ENCODE peak calls at places on chromosomes 11 and 22, in nine cellular contexts. One of them, this sample, is unnamed.

GRCh38 chr11:107018274-107018901 is at the start of gene GUCY1A2:
- DNase-seq in endothelial cell: peak
- DNase-seq in NCI-H2081: peak
- DNase-seq in OCI-LY7: no peak
- DNase-seq in amygdala: no peak
- DNase-seq in ovary: peak
- DNase-seq in AG20443: peak
- DNase-seq in non-pigmented ciliary epithelial cell: no peak
- DNase-seq in A172: no peak
- DNase-seq in this sample: peak

GRCh38 chr11:2185324-2186085 is 13.9 kb upstream of the TH start:
- DNase-seq in endothelial cell: no peak
- DNase-seq in NCI-H2081: no peak
- DNase-seq in OCI-LY7: no peak
- DNase-seq in amygdala: no peak
- DNase-seq in ovary: no peak
- DNase-seq in AG20443: no peak
- DNase-seq in non-pigmented ciliary epithelial cell: no peak
- DNase-seq in A172: no peak
- DNase-seq in this sample: no peak

GRCh38 chr11:46359936-46360335 is 12.7 kb downstream of the DGKZ start:
- DNase-seq in endothelial cell: no peak
- DNase-seq in NCI-H2081: no peak
- DNase-seq in OCI-LY7: no peak
- DNase-seq in amygdala: no peak
- DNase-seq in ovary: no peak
- DNase-seq in AG20443: no peak
- DNase-seq in non-pigmented ciliary epithelial cell: no peak
- DNase-seq in A172: no peak
- DNase-seq in this sample: no peak

GRCh38 chr22:27685515-27685914 is 116.0 kb downstream of the MN1 start:
- DNase-seq in endothelial cell: no peak
- DNase-seq in NCI-H2081: no peak
- DNase-seq in OCI-LY7: no peak
- DNase-seq in amygdala: no peak
- DNase-seq in ovary: no peak
- DNase-seq in AG20443: no peak
- DNase-seq in non-pigmented ciliary epithelial cell: no peak
- DNase-seq in A172: no peak
- DNase-seq in this sample: no peak

GRCh38 chr11:57777969-57778317 is 16.3 kb downstream of the CTNND1 start:
- DNase-seq in endothelial cell: no peak
- DNase-seq in NCI-H2081: no peak
- DNase-seq in OCI-LY7: no peak
- DNase-seq in amygdala: no peak
- DNase-seq in ovary: no peak
- DNase-seq in AG20443: no peak
- DNase-seq in non-pigmented ciliary epithelial cell: no peak
- DNase-seq in A172: peak
- DNase-seq in this sample: no peak

GRCh38 chr22:46430961-46431838 is 95.7 kb downstream of the TRMU start:
- DNase-seq in endothelial cell: no peak
- DNase-seq in NCI-H2081: no peak
- DNase-seq in OCI-LY7: no peak
- DNase-seq in amygdala: no peak
- DNase-seq in ovary: no peak
- DNase-seq in AG20443: no peak
- DNase-seq in non-pigmented ciliary epithelial cell: no peak
- DNase-seq in A172: no peak
- DNase-seq in this sample: no peak

GRCh38 chr22:27314276-27314807 is 487.2 kb downstream of the MN1 start:
- DNase-seq in endothelial cell: no peak
- DNase-seq in NCI-H2081: no peak
- DNase-seq in OCI-LY7: no peak
- DNase-seq in amygdala: no peak
- DNase-seq in ovary: no peak
- DNase-seq in AG20443: no peak
- DNase-seq in non-pigmented ciliary epithelial cell: no peak
- DNase-seq in A172: no peak
- DNase-seq in this sample: no peak

GRCh38 chr11:70788247-70789022 is 390.1 kb downstream of the CTTN start:
- DNase-seq in endothelial cell: no peak
- DNase-seq in NCI-H2081: no peak
- DNase-seq in OCI-LY7: no peak
- DNase-seq in amygdala: no peak
- DNase-seq in ovary: no peak
- DNase-seq in AG20443: peak
- DNase-seq in non-pigmented ciliary epithelial cell: peak
- DNase-seq in A172: peak
- DNase-seq in this sample: peak

GRCh38 chr11:74018331-74019005 is 9.6 kb upstream of the UCP3 start:
- DNase-seq in endothelial cell: no peak
- DNase-seq in NCI-H2081: no peak
- DNase-seq in OCI-LY7: no peak
- DNase-seq in amygdala: peak
- DNase-seq in ovary: peak
- DNase-seq in AG20443: peak
- DNase-seq in non-pigmented ciliary epithelial cell: no peak
- DNase-seq in A172: no peak
- DNase-seq in this sample: peak

GRCh38 chr11:20661445-20661844 is 7.9 kb upstream of the NELL1 start:
- DNase-seq in endothelial cell: no peak
- DNase-seq in NCI-H2081: no peak
- DNase-seq in OCI-LY7: no peak
- DNase-seq in amygdala: no peak
- DNase-seq in ovary: no peak
- DNase-seq in AG20443: no peak
- DNase-seq in non-pigmented ciliary epithelial cell: no peak
- DNase-seq in A172: no peak
- DNase-seq in this sample: no peak

GRCh38 chr11:91837649-91838330 is 386.8 kb upstream of the FAT3 start:
- DNase-seq in endothelial cell: no peak
- DNase-seq in NCI-H2081: no peak
- DNase-seq in OCI-LY7: no peak
- DNase-seq in amygdala: no peak
- DNase-seq in ovary: no peak
- DNase-seq in AG20443: no peak
- DNase-seq in non-pigmented ciliary epithelial cell: no peak
- DNase-seq in A172: no peak
- DNase-seq in this sample: no peak

GRCh38 chr11:100753562-100753961 is 66.5 kb downstream of the ARHGAP42 start:
- DNase-seq in endothelial cell: peak
- DNase-seq in NCI-H2081: no peak
- DNase-seq in OCI-LY7: no peak
- DNase-seq in amygdala: no peak
- DNase-seq in ovary: no peak
- DNase-seq in AG20443: no peak
- DNase-seq in non-pigmented ciliary epithelial cell: no peak
- DNase-seq in A172: no peak
- DNase-seq in this sample: no peak

GRCh38 chr11:33347490-33348125 is 90.4 kb downstream of the HIPK3 start:
- DNase-seq in endothelial cell: no peak
- DNase-seq in NCI-H2081: no peak
- DNase-seq in OCI-LY7: no peak
- DNase-seq in amygdala: no peak
- DNase-seq in ovary: no peak
- DNase-seq in AG20443: no peak
- DNase-seq in non-pigmented ciliary epithelial cell: no peak
- DNase-seq in A172: no peak
- DNase-seq in this sample: no peak

GRCh38 chr11:118435233-118435892 is 929 bp upstream of the KMT2A start:
- DNase-seq in endothelial cell: peak
- DNase-seq in NCI-H2081: peak
- DNase-seq in OCI-LY7: peak
- DNase-seq in amygdala: peak
- DNase-seq in ovary: peak
- DNase-seq in AG20443: peak
- DNase-seq in non-pigmented ciliary epithelial cell: no peak
- DNase-seq in A172: no peak
- DNase-seq in this sample: peak

GRCh38 chr11:79160786-79161403 is 279.9 kb downstream of the TENM4 start:
- DNase-seq in endothelial cell: no peak
- DNase-seq in NCI-H2081: no peak
- DNase-seq in OCI-LY7: no peak
- DNase-seq in amygdala: no peak
- DNase-seq in ovary: no peak
- DNase-seq in AG20443: no peak
- DNase-seq in non-pigmented ciliary epithelial cell: no peak
- DNase-seq in A172: peak
- DNase-seq in this sample: peak

GRCh38 chr11:70202898-70203748 is at the start of gene FADD:
- DNase-seq in endothelial cell: peak
- DNase-seq in NCI-H2081: peak
- DNase-seq in OCI-LY7: peak
- DNase-seq in amygdala: peak
- DNase-seq in ovary: peak
- DNase-seq in AG20443: peak
- DNase-seq in non-pigmented ciliary epithelial cell: peak
- DNase-seq in A172: peak
- DNase-seq in this sample: peak

GRCh38 chr11:117877120-117877784 is 794 bp upstream of the FXYD6 start:
- DNase-seq in endothelial cell: no peak
- DNase-seq in NCI-H2081: peak
- DNase-seq in OCI-LY7: no peak
- DNase-seq in amygdala: no peak
- DNase-seq in ovary: no peak
- DNase-seq in AG20443: no peak
- DNase-seq in non-pigmented ciliary epithelial cell: no peak
- DNase-seq in A172: no peak
- DNase-seq in this sample: no peak

GRCh38 chr11:104199041-104199440 is 35.1 kb upstream of the PDGFD start:
- DNase-seq in endothelial cell: no peak
- DNase-seq in NCI-H2081: no peak
- DNase-seq in OCI-LY7: no peak
- DNase-seq in amygdala: no peak
- DNase-seq in ovary: no peak
- DNase-seq in AG20443: no peak
- DNase-seq in non-pigmented ciliary epithelial cell: no peak
- DNase-seq in A172: no peak
- DNase-seq in this sample: no peak

GRCh38 chr22:38298312-38299000 is 18.8 kb downstream of the CSNK1E start:
- DNase-seq in endothelial cell: no peak
- DNase-seq in NCI-H2081: no peak
- DNase-seq in OCI-LY7: peak
- DNase-seq in amygdala: no peak
- DNase-seq in ovary: no peak
- DNase-seq in AG20443: peak
- DNase-seq in non-pigmented ciliary epithelial cell: peak
- DNase-seq in A172: peak
- DNase-seq in this sample: no peak

GRCh38 chr11:78371221-78371899 is 46.3 kb downstream of the GAB2 start:
- DNase-seq in endothelial cell: no peak
- DNase-seq in NCI-H2081: no peak
- DNase-seq in OCI-LY7: peak
- DNase-seq in amygdala: no peak
- DNase-seq in ovary: no peak
- DNase-seq in AG20443: no peak
- DNase-seq in non-pigmented ciliary epithelial cell: no peak
- DNase-seq in A172: no peak
- DNase-seq in this sample: no peak